ENCODE peak calls at places on chromosomes 13 and 19, in ten cellular contexts. B, V, Q, F, O, L, M, Z, U and G are unnamed samples. For H3K36me3, the result is how much of the 10 kb centered on the place peaks cover.

GRCh38 chr19:57689750-57690149 is 8.0 kb downstream of the ZNF551 start:
- DNase-seq in V (no peak), F (no peak), M (no peak), Z (no peak), B (no peak), O (peak), L (no peak), U (no peak), Q (no peak), G (no peak)

GRCh38 chr13:81781471-81781870 is 1440.5 kb upstream of the SPRY2 start:
- DNase-seq in F (no peak), L (no peak), U (no peak), M (no peak), V (no peak), O (no peak), Q (no peak), B (no peak), Z (no peak), G (no peak)

GRCh38 chr13:109941951-109942350 is 155.6 kb upstream of the IRS2 start:
- DNase-seq in O (no peak), B (no peak), V (no peak), F (no peak), L (no peak), M (no peak), Z (no peak), Q (peak), U (no peak), G (peak)

GRCh38 chr19:55441692-55442321 is 1.3 kb downstream of the SHISA7 start:
- DNase-seq in Z (no peak), B (no peak), U (no peak), V (no peak), O (no peak), F (no peak), M (no peak), L (peak), Q (no peak), G (no peak)

GRCh38 chr19:33554391-33554790 is 32.8 kb upstream of the PEPD start:
- DNase-seq in L (no peak), Q (no peak), M (no peak), Z (no peak), O (no peak), F (no peak), V (no peak), U (no peak), B (no peak), G (no peak)

GRCh38 chr13:51734786-51735185 is 69.2 kb downstream of the DHRS12 start:
- DNase-seq in B (no peak), L (no peak), Q (peak), V (no peak), O (no peak), U (no peak), Z (no peak), F (no peak), M (no peak), G (no peak)

GRCh38 chr13:48096670-48097069 is 1.8 kb upstream of the MED4 start:
- DNase-seq in Z (no peak), U (no peak), B (no peak), V (no peak), L (no peak), F (no peak), Q (no peak), M (no peak), O (no peak), G (peak)

GRCh38 chr19:52191951-52192350 is 2.1 kb downstream of the PPP2R1A start:
- DNase-seq in Q (no peak), M (no peak), O (no peak), B (no peak), L (no peak), V (no peak), U (no peak), Z (peak), F (no peak), G (no peak)

GRCh38 chr19:56765107-56765506 is 75.4 kb downstream of the PEG3 start:
- DNase-seq in L (no peak), Q (no peak), Z (no peak), M (no peak), B (peak), O (peak), V (peak), F (no peak), U (peak), G (no peak)

GRCh38 chr19:55642153-55643002 is 1.1 kb upstream of the ZNF581 start:
- DNase-seq in M (peak), U (peak), O (no peak), Q (no peak), V (no peak), L (no peak), B (peak), F (no peak), Z (peak), G (no peak)

GRCh38 chr19:12723383-12723642 is 419 bp downstream of the TNPO2 start:
- DNase-seq in L (no peak), V (no peak), B (no peak), Z (peak), O (no peak), F (no peak), U (no peak), M (no peak), Q (peak), G (no peak)

GRCh38 chr13:91347996-91348905 is 764 bp downstream of the MIR17HG start:
- DNase-seq in Z (peak), B (no peak), F (no peak), O (peak), V (peak), L (peak), M (peak), Q (no peak), U (peak), G (no peak)

GRCh38 chr13:112443191-112444000 is 67.2 kb downstream of the SPACA7 start:
- DNase-seq in L (peak), V (no peak), O (no peak), Z (peak), M (no peak), B (peak), U (no peak), F (no peak), Q (no peak), G (no peak)

DNA sequence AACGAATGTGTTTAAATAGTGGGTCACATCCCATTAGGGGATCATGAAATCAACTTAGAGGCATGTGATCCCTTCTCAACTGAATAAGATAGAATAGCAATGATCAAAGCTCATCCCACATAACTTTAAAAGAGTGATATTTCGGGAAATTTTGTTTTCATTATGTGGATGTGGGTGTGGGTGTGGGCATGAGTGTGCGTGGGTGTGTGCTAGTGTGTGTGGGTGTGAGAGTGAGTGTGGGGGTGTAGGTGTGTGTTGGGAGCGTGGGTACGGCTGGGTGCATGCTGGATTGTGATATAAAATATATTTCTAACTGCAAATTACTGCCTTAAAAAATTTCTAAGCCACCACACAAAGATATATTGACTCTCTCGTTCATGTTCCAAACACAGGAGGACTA is 15.9 kb downstream of the RXFP2 start:
- DNase-seq in Z (no peak), O (no peak), M (no peak), L (no peak), Q (no peak), F (no peak), V (no peak), B (no peak), U (no peak), G (no peak)
- H3K4me3 ChIP-seq in Z (no peak), O (no peak), M (no peak), L (no peak), Q (no peak), F (no peak), V (no peak), B (no peak), U (no peak), G (no peak)

GRCh38 chr13:41468631-41469030 is 11.3 kb downstream of the RGCC start:
- DNase-seq in L (no peak), U (no peak), Q (no peak), F (no peak), V (no peak), O (no peak), Z (no peak), M (no peak), B (no peak), G (no peak)

GRCh38 chr13:41467546-41467945 is 10.2 kb downstream of the RGCC start:
- DNase-seq in O (no peak), Q (no peak), L (no peak), Z (no peak), M (no peak), U (no peak), B (no peak), V (no peak), F (no peak), G (no peak)

GRCh38 chr13:41463823-41464602 is 6.7 kb downstream of the RGCC start:
- DNase-seq in Z (peak), B (no peak), L (peak), V (no peak), M (no peak), U (no peak), O (no peak), Q (no peak), F (no peak), G (no peak)

GRCh38 chr13:41465215-41465907 is 8.0 kb downstream of the RGCC start:
- DNase-seq in V (peak), Z (peak), M (peak), L (no peak), Q (peak), U (peak), O (peak), B (no peak), F (peak), G (peak)

DNA sequence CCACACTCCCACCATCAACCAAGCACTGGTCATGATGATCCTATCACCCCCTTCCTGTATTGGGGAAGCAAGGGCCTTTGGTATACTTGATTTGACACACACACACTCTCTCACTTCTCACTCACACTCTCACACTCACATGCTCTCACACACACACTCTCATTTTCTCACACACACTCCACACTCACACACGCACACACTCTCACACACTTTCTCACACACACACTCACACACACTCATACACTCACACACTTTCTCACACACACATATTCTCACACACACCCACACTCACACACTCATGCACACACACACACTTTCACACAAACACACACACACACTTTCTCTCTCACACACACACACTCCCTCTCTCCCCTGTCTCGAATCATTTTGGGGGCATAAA is 8.6 kb downstream of the RGCC start:
- DNase-seq in U (no peak), F (no peak), M (no peak), Q (no peak), V (no peak), Z (no peak), B (no peak), L (no peak), O (no peak), G (no peak)
- H3K36me3 ChIP-seq in U (half or more), F (under half), M (under half), Q (half or more), V (half or more), Z (half or more), B (under half), L (under half), O (under half), G (under half)

GRCh38 chr13:34037636-34038325 is 219.8 kb downstream of the RFC3 start:
- DNase-seq in Q (no peak), O (no peak), Z (peak), F (no peak), U (no peak), B (no peak), M (no peak), L (no peak), V (no peak), G (no peak)
- H3K4me3 ChIP-seq in Q (no peak), O (no peak), Z (peak), F (no peak), U (no peak), B (no peak), M (no peak), L (no peak), V (no peak), G (no peak)

GRCh38 chr19:16518483-16519229 is 22.5 kb downstream of the C19orf44 start:
- DNase-seq in Z (no peak), F (no peak), B (peak), M (no peak), L (peak), Q (no peak), V (no peak), U (no peak), O (no peak), G (no peak)
- H3K36me3 ChIP-seq in Z (half or more), F (half or more), B (half or more), M (under half), L (half or more), Q (half or more), V (half or more), U (half or more), O (under half), G (under half)

GRCh38 chr19:7862413-7862951 is 11.7 kb downstream of the PRR36 start:
- DNase-seq in B (peak), O (no peak), V (peak), M (peak), L (peak), U (peak), F (no peak), Z (peak), Q (peak), G (no peak)
- H3K4me3 ChIP-seq in B (peak), O (peak), V (peak), M (peak), L (peak), U (peak), F (peak), Z (peak), Q (peak), G (peak)

GRCh38 chr19:2221918-2222317 is 14.2 kb downstream of the PLEKHJ1 start:
- DNase-seq in Q (no peak), F (no peak), L (no peak), U (no peak), O (no peak), B (peak), M (no peak), Z (no peak), V (no peak), G (no peak)
- H3K36me3 ChIP-seq in Q (half or more), F (half or more), L (half or more), U (half or more), O (under half), B (half or more), M (under half), Z (half or more), V (half or more), G (under half)

DNA sequence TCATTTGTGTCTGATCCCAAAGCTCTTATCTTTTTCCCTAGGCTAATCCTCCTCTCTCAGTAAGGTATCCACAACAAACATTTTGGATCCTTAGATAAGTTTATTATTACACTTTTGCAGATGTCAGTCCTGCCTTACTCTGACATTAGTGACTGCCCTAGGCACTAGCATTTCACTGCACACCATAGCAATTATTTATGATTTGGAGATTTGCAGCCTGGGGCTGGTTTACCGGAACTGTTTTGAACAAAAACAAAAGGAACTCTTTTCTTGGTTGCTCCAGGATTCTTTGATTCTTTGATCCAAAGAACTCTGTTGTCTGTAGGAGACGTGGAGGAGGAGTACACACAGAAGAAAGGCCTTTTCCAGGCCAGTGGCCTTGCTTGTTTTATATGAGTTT is 80.4 kb downstream of the EDNRB start:
- DNase-seq in Z (no peak), U (no peak), L (no peak), V (no peak), B (no peak), O (no peak), M (no peak), F (no peak), Q (no peak), G (no peak)
- H3K4me3 ChIP-seq in Z (no peak), U (no peak), L (no peak), V (no peak), B (no peak), O (no peak), M (no peak), F (no peak), Q (no peak), G (no peak)

GRCh38 chr19:50668416-50669318 is 19.4 kb downstream of the C19orf81 start:
- DNase-seq in Q (no peak), B (no peak), L (peak), U (no peak), M (no peak), O (no peak), Z (no peak), V (no peak), F (no peak), G (no peak)
- H3K36me3 ChIP-seq in Q (under half), B (under half), L (under half), U (under half), M (under half), O (under half), Z (under half), V (under half), F (under half), G (under half)